ENCODE peak calls at places on chromosomes 13 and 19, in seven cellular contexts. V is breast epithelium; M is lower lobe of right lung; K is adrenal gland; F is heart left ventricle; P is sigmoid colon; D is CD4-positive, CD25-positive, alpha-beta regulatory T cell. B is an unnamed sample.

GRCh38 chr19:51407631-51408131 is 9.8 kb downstream of the SIGLEC10 start:
- DNase-seq in M (no peak), P (no peak), K (no peak), D (peak; percentile 54), V (no peak), F (no peak), B (no peak)

GRCh38 chr13:31012285-31013024 is 80.0 kb downstream of the TEX26 start:
- DNase-seq in F (no peak), K (no peak), V (no peak), P (no peak), D (no peak), M (no peak), B (no peak)

GRCh38 chr19:39814595-39814994 is 19.4 kb downstream of the DYRK1B start:
- DNase-seq in D (no peak), K (no peak), F (no peak), P (no peak), V (no peak), M (no peak), B (no peak)

GRCh38 chr13:50527612-50528509 is 315.6 kb downstream of the DLEU7 start:
- DNase-seq in M (no peak), V (no peak), F (peak; percentile 52), K (no peak), D (no peak), P (no peak), B (no peak)

GRCh38 chr13:32381539-32381938 is 46.4 kb downstream of the N4BP2L1 start:
- DNase-seq in M (no peak), P (no peak), D (peak; percentile 54), K (peak; percentile 34), V (no peak), F (no peak), B (no peak)

GRCh38 chr19:11142528-11143171 is 12.9 kb downstream of the SPC24 start:
- DNase-seq in K (peak; percentile 95), P (peak; percentile 97), V (peak; percentile 81), M (peak; percentile 92), D (no peak), F (peak; percentile 96), B (peak; percentile 87)

GRCh38 chr13:21481359-21481758 is 22.3 kb upstream of the ZDHHC20 start:
- DNase-seq in D (no peak), P (no peak), V (no peak), M (no peak), F (no peak), K (no peak), B (no peak)

GRCh38 chr13:52998290-52998876 is 30.2 kb upstream of the OLFM4 start:
- DNase-seq in K (no peak), P (no peak), D (no peak), F (no peak), V (no peak), M (no peak), B (no peak)

GRCh38 chr19:56092685-56093631 is 28.1 kb downstream of the ZNF787 start:
- DNase-seq in V (no peak), P (no peak), F (no peak), D (no peak), M (no peak), K (peak; percentile 9), B (peak; percentile 21)

GRCh38 chr13:96632536-96633320 is 361.5 kb downstream of the OXGR1 start:
- DNase-seq in M (no peak), F (no peak), P (no peak), V (no peak), D (no peak), K (no peak), B (no peak)

GRCh38 chr19:45693168-45693788 is 812 bp downstream of the QPCTL start:
- DNase-seq in V (peak; percentile 80), D (peak; percentile 69), M (peak; percentile 85), F (peak; percentile 87), K (peak; percentile 83), P (peak; percentile 88), B (peak; percentile 76)

GRCh38 chr19:3692141-3693029 is 7.9 kb downstream of the PIP5K1C start:
- DNase-seq in D (no peak), K (no peak), F (no peak), M (no peak), V (no peak), P (no peak), B (no peak)

GRCh38 chr19:17335575-17335974 is 920 bp upstream of the ANO8 start:
- DNase-seq in F (no peak), M (no peak), V (no peak), P (no peak), K (no peak), D (no peak), B (no peak)

GRCh38 chr13:95530178-95530577 is 22.3 kb upstream of the CLDN10 start:
- DNase-seq in D (no peak), K (no peak), M (peak; percentile 54), P (no peak), F (no peak), V (no peak), B (no peak)

GRCh38 chr19:58091251-58091995 is 6.6 kb downstream of the ZSCAN18 start:
- DNase-seq in F (no peak), M (no peak), D (no peak), K (no peak), P (no peak), V (no peak), B (no peak)

GRCh38 chr19:57171551-57172081 is 4.3 kb upstream of the DUXA start:
- DNase-seq in D (no peak), K (peak; percentile 74), F (peak; percentile 72), P (peak; percentile 76), M (peak; percentile 49), V (no peak), B (no peak)

GRCh38 chr19:47725759-47726401 is 12.7 kb downstream of the EHD2 start:
- DNase-seq in P (no peak), D (no peak), K (no peak), V (no peak), M (peak; percentile 94), F (no peak), B (peak; percentile 95)

GRCh38 chr13:53151692-53152421 is 123.2 kb downstream of the OLFM4 start:
- DNase-seq in M (no peak), F (no peak), P (no peak), D (peak; percentile 42), V (no peak), K (no peak), B (no peak)

GRCh38 chr13:105642511-105642958 is 892.9 kb downstream of the EFNB2 start:
- DNase-seq in K (no peak), F (no peak), P (no peak), M (no peak), V (no peak), D (no peak), B (no peak)

GRCh38 chr19:49390131-49390977 is 2.3 kb downstream of the KASH5 start:
- DNase-seq in K (no peak), F (no peak), M (no peak), V (no peak), P (no peak), D (no peak), B (no peak)

GRCh38 chr13:48741377-48741776 is 87.6 kb downstream of the CYSLTR2 start:
- DNase-seq in K (no peak), F (no peak), D (no peak), M (no peak), V (no peak), P (no peak), B (no peak)

GRCh38 chr13:76027131-76027530 is 391.0 kb downstream of the LMO7 start:
- DNase-seq in P (no peak), K (no peak), D (no peak), M (no peak), V (no peak), F (no peak), B (no peak)

GRCh38 chr19:45419396-45419795 is 4.3 kb downstream of the ERCC1 start:
- DNase-seq in K (no peak), M (no peak), D (peak; percentile 58), P (no peak), F (peak; percentile 61), V (no peak), B (no peak)

GRCh38 chr13:102317593-102317992 is 84.3 kb downstream of the FGF14 start:
- DNase-seq in P (peak; percentile 94), D (no peak), M (peak; percentile 45), K (peak; percentile 48), V (no peak), F (peak; percentile 83), B (no peak)

GRCh38 chr13:23579886-23580706 is 9.9 kb downstream of the TNFRSF19 start:
- DNase-seq in D (peak; percentile 14), K (no peak), P (no peak), V (no peak), F (no peak), M (no peak), B (no peak)

GRCh38 chr13:48043789-48044503 is 6.4 kb downstream of the NUDT15 start:
- DNase-seq in D (peak; percentile 72), K (no peak), M (no peak), P (no peak), V (no peak), F (no peak), B (no peak)

GRCh38 chr13:49444517-49445395 is 682 bp downstream of the SETDB2 start:
- DNase-seq in P (no peak), D (peak; percentile 84), F (no peak), K (peak; percentile 44), V (no peak), M (no peak), B (no peak)

GRCh38 chr19:16190736-16191135 is 5.5 kb downstream of the FAM32A start:
- DNase-seq in M (no peak), D (no peak), V (no peak), P (no peak), F (peak; percentile 24), K (no peak), B (no peak)
- H3K36me3 ChIP-seq in M (peaks cover 68% of the 10 kb centered on the region), D (peaks cover 50% of the 10 kb centered on the region), V (peaks cover 6% of the 10 kb centered on the region), P (peaks cover 20% of the 10 kb centered on the region), F (peaks cover 56% of the 10 kb centered on the region), K (peaks cover 39% of the 10 kb centered on the region), B (peaks cover 50% of the 10 kb centered on the region)

DNA sequence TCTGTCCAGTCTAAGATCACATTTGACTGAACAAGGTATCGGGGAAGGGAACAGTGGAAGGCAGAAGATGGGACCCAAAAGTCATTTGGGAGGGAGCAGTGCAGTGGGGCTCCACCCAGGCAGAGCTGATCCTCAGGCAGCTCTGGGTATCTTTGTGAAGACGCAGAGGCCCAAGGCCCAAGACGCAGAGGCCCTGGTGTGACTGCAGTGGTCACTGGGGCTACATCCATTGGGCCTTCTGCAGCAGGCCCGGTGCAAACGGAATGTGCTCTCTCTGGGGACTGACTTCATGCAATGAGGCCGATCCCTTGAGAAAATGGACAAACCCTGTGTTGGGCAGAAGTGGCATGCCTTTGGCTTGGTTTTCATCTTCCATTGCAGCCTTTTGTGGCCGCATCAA is 463.4 kb upstream of the ZNF507 start:
- DNase-seq in M (no peak), D (no peak), K (no peak), F (no peak), P (no peak), V (no peak), B (no peak)
- H3K36me3 ChIP-seq in M (no peaks in the 10 kb centered on the region), D (no peaks in the 10 kb centered on the region), K (no peaks in the 10 kb centered on the region), F (no peaks in the 10 kb centered on the region), P (no peaks in the 10 kb centered on the region), V (no peaks in the 10 kb centered on the region), B (no peaks in the 10 kb centered on the region)

GRCh38 chr13:112120031-112120373 is 53.1 kb downstream of the SOX1 start:
- DNase-seq in P (no peak), M (no peak), F (peak; percentile 1), K (no peak), D (no peak), V (no peak), B (no peak)
- H3K36me3 ChIP-seq in P (no peaks in the 10 kb centered on the region), M (no peaks in the 10 kb centered on the region), F (no peaks in the 10 kb centered on the region), K (no peaks in the 10 kb centered on the region), D (no peaks in the 10 kb centered on the region), V (no peaks in the 10 kb centered on the region), B (no peaks in the 10 kb centered on the region)

DNA sequence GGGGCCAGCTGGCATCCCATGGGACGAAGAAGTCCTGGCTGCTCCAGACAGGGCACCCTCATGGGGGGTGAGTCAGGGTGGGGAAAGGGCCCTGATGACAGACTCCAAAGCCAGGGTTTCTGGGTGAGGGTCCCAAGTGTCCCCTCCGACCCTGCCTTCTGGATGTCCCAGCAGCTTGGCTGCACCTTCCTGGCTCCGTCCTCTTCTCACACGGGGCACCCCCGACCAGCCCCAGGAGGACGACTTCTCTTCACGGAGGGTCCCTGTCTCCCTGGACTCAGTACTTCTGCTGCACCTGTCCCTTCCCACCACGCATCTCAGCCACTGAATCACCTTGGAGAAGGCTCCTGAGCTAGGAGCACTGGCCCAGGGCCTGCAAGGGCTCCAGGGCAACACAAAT is 19.9 kb downstream of the MIER2 start:
- DNase-seq in D (no peak), K (no peak), M (no peak), V (no peak), F (no peak), P (no peak), B (peak; percentile 25)
- H3K36me3 ChIP-seq in D (peaks cover 54% of the 10 kb centered on the region), K (peaks cover 48% of the 10 kb centered on the region), M (peaks cover 80% of the 10 kb centered on the region), V (peaks cover 14% of the 10 kb centered on the region), F (peaks cover 71% of the 10 kb centered on the region), P (peaks cover 57% of the 10 kb centered on the region), B (peaks cover 63% of the 10 kb centered on the region)